ENCODE peak calls at places on chromosome 15, in five cellular contexts. H is IMR-90, R is K562, Q is neuronal stem cell, A is HCT116. W is an unnamed sample.
A peak's percentile ranks its signal among the peaks of the same experiment; 100 is the strongest.

GRCh38 chr15:70093481-70094309 is 4.0 kb downstream of the TLE3 start:
- DNase-seq in R (peak; percentile 32), H (no peak), Q (no peak), A (no peak), W (peak; percentile 81)

GRCh38 chr15:96054606-96055005 is 275.9 kb upstream of the NR2F2 start:
- DNase-seq in H (peak; percentile 77), R (peak; percentile 51), Q (no peak), A (no peak), W (no peak)

GRCh38 chr15:27851811-27852210 is 247.3 kb downstream of the OCA2 start:
- DNase-seq in Q (no peak), R (no peak), H (no peak), A (no peak), W (no peak)

GRCh38 chr15:86125775-86126174 is 46.1 kb downstream of the AGBL1 start:
- DNase-seq in Q (no peak), H (no peak), A (no peak), R (no peak), W (no peak)

GRCh38 chr15:74129411-74130088 is 836 bp upstream of the ISLR2 start:
- DNase-seq in H (no peak), A (no peak), R (no peak), Q (no peak), W (no peak)

GRCh38 chr15:31228980-31229826 is 97.4 kb upstream of the KLF13 start:
- DNase-seq in A (no peak), Q (no peak), R (no peak), H (no peak), W (peak; percentile 81)

GRCh38 chr15:62075595-62076279 is 9.0 kb downstream of the C2CD4A start:
- DNase-seq in A (no peak), R (no peak), Q (no peak), H (peak; percentile 56), W (no peak)

GRCh38 chr15:82548700-82549099 is 8.4 kb upstream of the RPS17 start:
- DNase-seq in A (no peak), Q (no peak), H (peak; percentile 12), R (peak; percentile 43), W (no peak)

GRCh38 chr15:39232512-39232911 is 348.4 kb upstream of the THBS1 start:
- DNase-seq in A (no peak), R (no peak), H (peak; percentile 95), Q (no peak), W (no peak)

GRCh38 chr15:69929905-69930630 is 167.6 kb downstream of the TLE3 start:
- DNase-seq in R (no peak), Q (no peak), H (no peak), A (no peak), W (no peak)

GRCh38 chr15:63943829-63944680 is 102.2 kb downstream of the DAPK2 start:
- DNase-seq in Q (no peak), R (no peak), A (no peak), H (no peak), W (peak; percentile 11)

GRCh38 chr15:69897471-69898237 is 200.1 kb downstream of the TLE3 start:
- DNase-seq in Q (no peak), A (no peak), R (no peak), H (no peak), W (no peak)

GRCh38 chr15:34708422-34708821 is 46.4 kb downstream of the GJD2 start:
- DNase-seq in H (peak; percentile 66), R (peak; percentile 78), Q (peak; percentile 55), A (peak; percentile 19), W (no peak)

GRCh38 chr15:68536331-68537095 is 42.3 kb upstream of the CORO2B start:
- DNase-seq in A (no peak), H (peak; percentile 98), Q (no peak), R (no peak), W (no peak)

GRCh38 chr15:41858756-41859155 is 20.1 kb downstream of the PLA2G4B start:
- DNase-seq in R (no peak), Q (no peak), H (no peak), A (no peak), W (no peak)

GRCh38 chr15:60932051-60932915 is 296.8 kb downstream of the RORA start:
- DNase-seq in H (peak; percentile 28), A (peak; percentile 19), R (no peak), Q (no peak), W (no peak)

GRCh38 chr15:79308874-79309273 is 2.0 kb upstream of the TMED3 start:
- DNase-seq in Q (no peak), A (no peak), H (no peak), R (no peak), W (no peak)

GRCh38 chr15:75182187-75183131 is 19.2 kb upstream of the C15orf39 start:
- DNase-seq in Q (no peak), A (no peak), H (peak; percentile 28), R (no peak), W (peak; percentile 61)

GRCh38 chr15:62894322-62895085 is 148.0 kb upstream of the TPM1 start:
- DNase-seq in Q (no peak), R (no peak), A (no peak), H (peak; percentile 28), W (no peak)

GRCh38 chr15:49686626-49687025 is 65.8 kb downstream of the DTWD1 start:
- DNase-seq in Q (no peak), R (no peak), H (peak; percentile 32), A (no peak), W (no peak)

GRCh38 chr15:79090487-79091203 is at the start of gene RASGRF1:
- DNase-seq in H (no peak), A (no peak), R (no peak), Q (peak; percentile 42), W (peak; percentile 16)

GRCh38 chr15:60444289-60444912 is 34.5 kb downstream of the ICE2 start:
- DNase-seq in R (no peak), A (no peak), H (peak; percentile 51), Q (no peak), W (no peak)

GRCh38 chr15:85116925-85117646 is 135.4 kb downstream of the PDE8A start:
- DNase-seq in H (peak; percentile 38), R (no peak), A (no peak), Q (no peak), W (no peak)

GRCh38 chr15:85649372-85649771 is 145.4 kb downstream of the KLHL25 start:
- DNase-seq in R (peak; percentile 2), Q (no peak), A (no peak), H (peak; percentile 90), W (no peak)

GRCh38 chr15:74896316-74896715 is 6.5 kb downstream of the MPI start:
- DNase-seq in H (no peak), A (no peak), Q (no peak), R (no peak), W (no peak)

GRCh38 chr15:27660676-27661075 is 438.4 kb downstream of the OCA2 start:
- DNase-seq in A (no peak), H (no peak), R (no peak), Q (no peak), W (no peak)

DNA sequence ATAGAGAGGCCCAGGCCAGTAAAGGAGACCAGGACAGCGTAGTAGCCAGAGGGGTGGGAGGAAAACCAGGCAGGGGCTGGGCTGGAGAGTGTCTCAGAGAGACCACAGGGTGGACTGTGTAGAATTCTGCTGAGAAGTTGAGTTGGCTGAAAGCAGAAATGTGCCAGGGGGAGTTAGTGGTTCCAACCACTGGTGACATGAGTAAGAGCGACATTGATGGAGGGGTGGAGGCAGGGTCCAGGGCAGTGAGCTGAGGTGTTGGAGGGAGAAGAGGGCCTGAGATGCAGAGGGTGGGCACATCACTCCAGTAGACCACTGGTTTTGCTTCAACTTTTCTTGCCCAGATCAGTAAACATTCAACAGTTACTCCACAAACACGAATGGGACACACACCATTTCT is 106.5 kb downstream of the ASB7 start:
- DNase-seq in R (no peak), H (no peak), A (no peak), Q (no peak), W (no peak)
- H3K9me3 ChIP-seq in R (no peaks in the 10 kb centered on the region), H (no peaks in the 10 kb centered on the region), A (no peaks in the 10 kb centered on the region), Q (no peaks in the 10 kb centered on the region), W (no peaks in the 10 kb centered on the region)

DNA sequence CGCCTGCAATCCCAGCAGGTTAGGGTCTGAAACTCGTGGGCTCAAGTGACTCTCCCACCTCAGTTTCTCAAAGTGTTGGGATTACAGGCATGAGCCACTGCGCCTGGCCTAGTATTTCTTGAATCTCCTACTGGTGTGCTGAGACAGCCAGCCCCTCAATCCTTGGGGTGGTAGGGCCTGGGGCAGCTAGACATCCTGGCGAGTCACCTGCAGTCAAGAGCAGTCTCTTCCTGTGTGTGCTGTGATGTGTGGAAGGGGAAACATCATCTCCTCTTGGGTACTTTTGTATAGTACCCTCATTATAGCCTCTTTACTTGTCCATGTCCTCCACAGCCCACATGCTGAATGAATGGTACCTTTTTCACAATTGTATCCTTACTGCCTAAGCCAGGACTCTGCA is 4.9 kb upstream of the HEXA start:
- DNase-seq in R (no peak), H (no peak), A (no peak), Q (no peak), W (no peak)
- H3K27me3 ChIP-seq in R (peaks cover 25% of the 10 kb centered on the region), H (peaks cover 29% of the 10 kb centered on the region), A (no peaks in the 10 kb centered on the region), Q (peaks cover 25% of the 10 kb centered on the region), W (no peaks in the 10 kb centered on the region)

GRCh38 chr15:89374116-89375004 is 39.7 kb upstream of the POLG start:
- DNase-seq in H (no peak), R (no peak), A (no peak), Q (no peak), W (no peak)
- H3K9ac ChIP-seq in H (no peak overlapping the region), R (no peak overlapping the region), A (no peak overlapping the region), Q (no peak overlapping the region), W (no peak overlapping the region)

GRCh38 chr15:20345401-20345958 is 196.1 kb downstream of the GOLGA6L6 start:
- DNase-seq in R (no peak), A (no peak), H (no peak), Q (no peak), W (no peak)

GRCh38 chr15:20348291-20348899 is 193.2 kb downstream of the GOLGA6L6 start:
- DNase-seq in H (no peak), R (no peak), Q (no peak), A (no peak), W (no peak)

GRCh38 chr15:20346082-20346805 is 195.4 kb downstream of the GOLGA6L6 start:
- DNase-seq in H (no peak), R (no peak), Q (no peak), A (no peak), W (no peak)

GRCh38 chr15:20341901-20342605 is 199.5 kb downstream of the GOLGA6L6 start:
- DNase-seq in A (no peak), H (no peak), Q (no peak), R (no peak), W (no peak)

GRCh38 chr15:20344601-20345400 is 196.8 kb downstream of the GOLGA6L6 start:
- DNase-seq in Q (no peak), H (no peak), R (no peak), A (no peak), W (no peak)
- H3K9me3 ChIP-seq in Q (peaks cover 18% of the 10 kb centered on the region), H (peaks cover 79% of the 10 kb centered on the region), R (no peaks in the 10 kb centered on the region), A (peaks cover 69% of the 10 kb centered on the region), W (no peaks in the 10 kb centered on the region)

GRCh38 chr15:91499774-91500383 is 353.6 kb upstream of the SLCO3A1 start:
- DNase-seq in Q (no peak), A (no peak), H (no peak), R (no peak), W (no peak)

GRCh38 chr15:91496754-91497691 is 356.5 kb upstream of the SLCO3A1 start:
- DNase-seq in H (no peak), Q (no peak), A (no peak), R (no peak), W (peak; percentile 58)

DNA sequence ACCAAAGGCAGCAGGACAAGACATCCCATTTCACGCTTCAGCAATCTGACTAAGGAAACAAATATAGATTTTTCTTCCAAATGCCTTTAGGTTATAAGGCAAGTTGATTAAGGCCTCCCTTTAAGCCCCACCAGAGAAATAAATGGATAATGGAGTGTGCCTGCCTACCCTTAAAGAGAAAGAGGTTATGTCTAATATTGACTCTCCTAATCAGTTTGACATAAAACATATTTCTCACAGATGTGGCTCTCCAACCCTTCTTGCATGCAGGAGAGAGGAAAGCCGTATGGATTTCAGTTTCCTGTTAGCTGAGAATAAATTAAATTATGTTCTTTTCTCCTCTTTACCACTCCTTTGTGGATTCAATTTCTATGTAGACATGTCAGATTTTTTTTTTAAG is 355.5 kb upstream of the SLCO3A1 start:
- DNase-seq in Q (no peak), A (no peak), R (no peak), H (no peak), W (no peak)
- H3K27me3 ChIP-seq in Q (no peaks in the 10 kb centered on the region), A (peaks cover 14% of the 10 kb centered on the region), R (no peaks in the 10 kb centered on the region), H (no peaks in the 10 kb centered on the region), W (no peaks in the 10 kb centered on the region)